ENCODE peak calls at places on chromosomes 7 and 10, in seven cellular contexts. Z, U, J, I, C, Q and A are unnamed samples. For H3K9me3, the result is how much of the 10 kb centered on the place peaks cover.

GRCh38 chr7:95066736-95067530 is 159.5 kb downstream of the PPP1R9A start:
- DNase-seq in C (peak), J (no peak), Q (no peak), I (no peak), Z (peak), U (no peak), A (no peak)

GRCh38 chr7:51029586-51030230 is 247.0 kb upstream of the GRB10 start:
- DNase-seq in J (no peak), C (peak), Z (no peak), Q (no peak), U (no peak), I (no peak), A (no peak)

GRCh38 chr7:156616269-156617202 is 24.0 kb upstream of the RNF32 start:
- DNase-seq in Q (no peak), J (no peak), U (no peak), Z (no peak), I (no peak), C (peak), A (peak)

GRCh38 chr10:3532644-3533043 is 252.4 kb downstream of the KLF6 start:
- DNase-seq in I (no peak), U (peak), Q (no peak), Z (peak), J (no peak), C (no peak), A (no peak)

GRCh38 chr7:155725073-155725346 is 80.5 kb downstream of the RBM33 start:
- DNase-seq in Z (no peak), U (no peak), I (no peak), Q (no peak), J (no peak), C (no peak), A (no peak)

GRCh38 chr7:30459591-30460245 is 18.9 kb downstream of the NOD1 start:
- DNase-seq in Q (no peak), C (peak), J (peak), Z (peak), I (no peak), U (no peak), A (no peak)

GRCh38 chr10:131876543-131876942 is 24.3 kb upstream of the PPP2R2D start:
- DNase-seq in U (no peak), Q (no peak), C (no peak), J (no peak), Z (no peak), I (no peak), A (no peak)

GRCh38 chr7:99314504-99314903 is 11.2 kb upstream of the ARPC1A start:
- DNase-seq in C (no peak), I (no peak), Z (peak), Q (peak), J (no peak), U (no peak), A (no peak)

GRCh38 chr10:91820144-91820543 is 21.9 kb downstream of the TNKS2 start:
- DNase-seq in U (no peak), I (no peak), Q (no peak), Z (no peak), J (no peak), C (peak), A (no peak)

GRCh38 chr7:75951506-75951905 is 36.6 kb downstream of the POR start:
- DNase-seq in J (no peak), Z (peak), U (no peak), Q (no peak), C (peak), I (no peak), A (no peak)

GRCh38 chr10:126331101-126331500 is 57.2 kb downstream of the ADAM12 start:
- DNase-seq in Z (no peak), J (no peak), U (no peak), C (peak), I (no peak), Q (no peak), A (no peak)

GRCh38 chr10:115417585-115418265 is 324.6 kb downstream of the ATRNL1 start:
- DNase-seq in U (peak), Z (peak), I (no peak), C (peak), J (no peak), Q (peak), A (no peak)

GRCh38 chr7:27576360-27576944 is 86.2 kb downstream of the HIBADH start:
- DNase-seq in C (peak), J (no peak), Z (peak), U (peak), Q (no peak), I (no peak), A (no peak)

GRCh38 chr10:21976739-21977138 is 26.8 kb downstream of the DNAJC1 start:
- DNase-seq in Z (no peak), U (no peak), C (peak), I (no peak), J (no peak), Q (no peak), A (no peak)

DNA sequence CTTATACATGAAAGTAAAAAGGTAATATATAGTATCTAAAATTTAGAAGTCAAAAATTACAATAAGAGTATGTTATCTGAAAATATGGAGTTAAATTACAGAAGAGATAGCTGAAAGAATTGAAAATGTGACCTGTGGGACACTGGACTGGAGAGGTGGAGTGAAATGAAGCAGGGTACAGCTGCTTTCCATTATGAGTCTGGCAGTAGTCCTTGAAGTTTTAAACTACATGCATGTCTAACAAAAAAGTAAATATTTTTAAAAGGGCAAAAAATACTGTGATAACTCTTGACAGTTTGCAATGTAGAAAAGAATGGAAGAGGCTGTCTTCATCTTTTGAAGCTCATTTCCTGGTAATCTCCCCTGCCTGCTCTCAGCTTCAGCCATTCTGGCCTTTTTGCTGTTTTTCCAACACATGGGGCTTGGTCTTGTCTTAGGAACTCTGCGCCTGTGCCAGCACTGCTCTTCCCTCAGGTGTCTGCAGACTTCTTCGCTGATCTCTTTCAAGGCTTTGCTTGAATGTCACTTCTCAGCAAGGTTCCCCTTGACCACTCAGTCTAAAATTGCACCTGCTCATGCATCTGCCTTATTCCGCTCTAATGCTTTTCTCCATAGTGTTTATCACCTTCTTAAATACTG is 36.9 kb downstream of the PTPRZ1 start:
- DNase-seq in Q (no peak), I (no peak), Z (no peak), C (no peak), U (no peak), J (no peak), A (no peak)
- H3K4me3 ChIP-seq in Q (no peak), I (no peak), Z (no peak), C (no peak), U (no peak), J (no peak), A (no peak)

DNA sequence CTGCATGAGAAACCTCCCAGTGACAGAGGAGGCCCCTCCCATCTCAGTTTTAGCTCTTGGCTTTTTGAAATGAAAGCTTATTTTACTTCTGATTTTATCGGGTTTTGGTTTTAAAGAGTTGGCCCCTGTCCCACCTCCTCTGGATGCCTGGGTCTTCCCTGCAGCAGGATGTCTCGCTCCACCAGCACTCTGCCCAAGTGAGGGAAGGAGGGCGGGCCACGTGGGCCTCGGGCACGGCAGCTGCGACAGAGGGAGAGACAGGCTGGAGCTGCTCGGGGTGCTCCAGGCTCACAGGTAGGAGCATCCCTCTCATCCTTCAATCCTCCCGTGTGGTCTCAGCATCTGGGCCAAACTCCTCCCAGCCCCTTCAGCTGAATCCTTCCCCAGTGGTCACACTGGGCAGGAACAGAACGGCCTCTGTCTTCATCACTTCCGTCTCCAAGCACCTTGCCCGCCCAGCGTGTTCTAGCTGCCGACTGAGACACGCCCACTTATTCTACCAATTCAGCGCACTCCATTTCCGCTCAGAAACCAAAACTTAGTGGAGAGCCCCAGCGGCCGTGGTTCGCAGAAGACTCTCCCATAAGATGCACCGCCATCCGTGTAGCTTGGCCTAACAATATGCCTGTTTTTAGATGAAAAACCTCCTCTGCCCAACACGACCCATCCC is 222.9 kb downstream of the GLRX3 start:
- DNase-seq in U (no peak), C (no peak), J (no peak), I (no peak), Q (no peak), Z (no peak), A (peak)
- H3K9me3 ChIP-seq in U (under half), C (half or more), J (under half), I (under half), Q (under half), Z (under half), A (under half)

GRCh38 chr7:5422324-5423271 is 1.0 kb downstream of the TNRC18 start:
- DNase-seq in I (no peak), Z (no peak), Q (no peak), J (peak), U (no peak), C (peak), A (peak)

GRCh38 chr7:5420108-5420840 is 3.4 kb downstream of the TNRC18 start:
- DNase-seq in I (peak), C (no peak), J (peak), U (no peak), Z (no peak), Q (no peak), A (peak)

GRCh38 chr7:5423272-5423843 is at the start of gene TNRC18:
- DNase-seq in Q (no peak), I (peak), J (peak), C (no peak), Z (no peak), U (no peak), A (peak)

GRCh38 chr7:5420841-5421625 is 2.6 kb downstream of the TNRC18 start:
- DNase-seq in J (no peak), Q (no peak), I (peak), C (no peak), U (no peak), Z (no peak), A (peak)

GRCh38 chr7:5421626-5422323 is 1.9 kb downstream of the TNRC18 start:
- DNase-seq in U (no peak), J (peak), Q (no peak), Z (peak), I (peak), C (peak), A (peak)
- TF ChIP-seq POLR2A in U (no peak), J (peak), Q (no peak), Z (no peak), I (peak), C (peak), A (peak)

GRCh38 chr10:60238408-60239100 is 151.1 kb downstream of the ANK3 start:
- DNase-seq in J (no peak), Z (peak), I (no peak), C (peak), Q (peak), U (peak), A (no peak)
- H3K4me3 ChIP-seq in J (no peak), Z (no peak), I (no peak), C (no peak), Q (no peak), U (no peak), A (no peak)

DNA sequence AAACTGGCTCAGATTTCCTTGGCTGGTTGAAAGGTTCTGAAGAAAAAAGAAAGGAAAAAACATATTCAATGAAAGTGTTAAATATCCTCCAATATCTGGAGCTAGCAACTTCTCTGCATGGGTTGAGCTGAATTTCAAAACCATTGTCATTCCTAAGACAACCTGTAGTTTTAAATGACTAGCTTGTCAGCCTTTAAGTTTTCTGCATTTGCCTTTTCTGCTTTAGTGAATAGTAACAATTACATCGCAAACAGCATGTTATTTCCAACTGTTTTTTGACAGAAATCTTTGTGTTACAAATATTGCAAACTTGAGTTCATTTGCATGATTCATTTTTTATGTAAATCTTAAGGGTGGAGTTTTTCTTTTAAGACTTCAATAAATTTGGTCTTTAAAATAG is 852.3 kb upstream of the CELF2 start:
- DNase-seq in J (no peak), Z (no peak), C (no peak), I (no peak), U (no peak), Q (no peak), A (no peak)
- H3K9me3 ChIP-seq in J (under half), Z (under half), C (under half), I (under half), U (under half), Q (under half), A (under half)

DNA sequence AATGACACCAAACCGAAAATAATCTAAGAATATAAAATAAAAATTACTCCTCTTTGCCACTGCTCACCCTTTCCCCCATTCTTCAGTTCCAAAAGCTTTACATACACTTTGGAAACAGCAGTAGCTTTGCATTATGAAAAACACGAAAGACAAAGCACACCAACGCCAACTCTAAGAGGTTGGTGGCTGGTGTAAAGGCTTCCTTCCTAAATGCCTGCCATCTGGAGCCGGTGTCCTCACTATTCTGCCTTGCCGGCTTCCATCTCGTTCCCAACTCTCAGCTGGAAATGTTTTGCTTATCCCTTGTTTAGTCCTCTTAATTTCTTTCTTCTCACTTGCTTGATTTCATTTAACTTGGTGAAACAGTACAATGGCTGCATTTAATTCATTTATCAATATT is 281.1 kb upstream of the LRRN3 start:
- DNase-seq in J (no peak), U (no peak), I (no peak), Z (no peak), C (no peak), Q (no peak), A (no peak)
- TF ChIP-seq POLR2A in J (no peak), U (no peak), I (no peak), Z (no peak), C (no peak), Q (no peak), A (no peak)